ENCODE peak calls at places on chromosomes 2 and 18, in six cellular contexts. J is ELF-1; D is kidney epithelial cell; X is keratinocyte; Q is Daoy; I is CD4-positive, alpha-beta T cell. E is an unnamed sample.

GRCh38 chr2:160308915-160309314 is 108.8 kb upstream of the ITGB6 start:
- DNase-seq in J (no peak), D (peak), X (peak), Q (peak), I (no peak), E (peak)

GRCh38 chr2:229416116-229416694 is 145.1 kb upstream of the PID1 start:
- DNase-seq in J (no peak), D (peak), X (no peak), Q (peak), I (no peak), E (no peak)

GRCh38 chr18:79252904-79253633 is 142.7 kb upstream of the NFATC1 start:
- DNase-seq in J (no peak), D (no peak), X (no peak), Q (no peak), I (no peak), E (no peak)

GRCh38 chr2:54524236-54524991 is 68.3 kb downstream of the SPTBN1 start:
- DNase-seq in J (no peak), D (peak), X (peak), Q (peak), I (no peak), E (peak)

GRCh38 chr2:23480991-23481797 is 96.2 kb downstream of the KLHL29 start:
- DNase-seq in J (peak), D (peak), X (peak), Q (peak), I (no peak), E (peak)

GRCh38 chr2:33448216-33448899 is 28.1 kb upstream of the RASGRP3 start:
- DNase-seq in J (no peak), D (no peak), X (no peak), Q (no peak), I (no peak), E (no peak)

GRCh38 chr2:30293303-30293912 is 62.1 kb downstream of the LBH start:
- DNase-seq in J (no peak), D (peak), X (no peak), Q (peak), I (no peak), E (no peak)

GRCh38 chr2:108612514-108613183 is 78.4 kb downstream of the LIMS1 start:
- DNase-seq in J (no peak), D (no peak), X (no peak), Q (no peak), I (peak), E (no peak)

GRCh38 chr18:28177828-28178635 is 1.1 kb upstream of the CDH2 start:
- DNase-seq in J (peak), D (no peak), X (no peak), Q (peak), I (no peak), E (peak)

GRCh38 chr18:3449702-3450357 is at the start of gene TGIF1:
- DNase-seq in J (peak), D (no peak), X (no peak), Q (peak), I (peak), E (peak)

GRCh38 chr18:32349728-32350395 is 120.8 kb downstream of the GAREM1 start:
- DNase-seq in J (peak), D (peak), X (peak), Q (peak), I (no peak), E (no peak)

GRCh38 chr2:173754837-173755236 is 210.3 kb downstream of the SP3 start:
- DNase-seq in J (no peak), D (no peak), X (no peak), Q (no peak), I (no peak), E (no peak)

GRCh38 chr18:49728542-49728941 is 84.8 kb downstream of the ACAA2 start:
- DNase-seq in J (peak), D (no peak), X (no peak), Q (peak), I (no peak), E (peak)

GRCh38 chr2:141911485-141912066 is 219.2 kb downstream of the LRP1B start:
- DNase-seq in J (peak), D (no peak), X (no peak), Q (peak), I (no peak), E (peak)

GRCh38 chr2:130332271-130333073 is 10.2 kb upstream of the IMP4 start:
- DNase-seq in J (peak), D (peak), X (peak), Q (peak), I (peak), E (peak)

GRCh38 chr2:127625146-127625943 is 20.6 kb upstream of the GPR17 start:
- DNase-seq in J (no peak), D (no peak), X (no peak), Q (no peak), I (no peak), E (no peak)

GRCh38 chr2:152637251-152637650 is 80.0 kb downstream of the PRPF40A start:
- DNase-seq in J (no peak), D (no peak), X (no peak), Q (no peak), I (no peak), E (no peak)

GRCh38 chr2:9401059-9401547 is 22.2 kb downstream of the ITGB1BP1 start:
- DNase-seq in J (no peak), D (no peak), X (no peak), Q (no peak), I (no peak), E (no peak)

GRCh38 chr2:240670402-240670801 is 12.3 kb downstream of the AQP12B start:
- DNase-seq in J (no peak), D (no peak), X (no peak), Q (no peak), I (no peak), E (no peak)

GRCh38 chr2:237304763-237305514 is 109.0 kb downstream of the COL6A3 start:
- DNase-seq in J (no peak), D (no peak), X (peak), Q (peak), I (no peak), E (no peak)

GRCh38 chr2:144560254-144560653 is 40.3 kb upstream of the ZEB2 start:
- DNase-seq in J (no peak), D (no peak), X (no peak), Q (no peak), I (no peak), E (no peak)

GRCh38 chr18:41324020-41324791 is 630.8 kb upstream of the PIK3C3 start:
- DNase-seq in J (no peak), D (no peak), X (peak), Q (no peak), I (no peak), E (no peak)

GRCh38 chr2:174326880-174327558 is 7.7 kb upstream of the SP9 start:
- DNase-seq in J (peak), D (no peak), X (no peak), Q (no peak), I (no peak), E (peak)

GRCh38 chr2:106038598-106039375 is 155.3 kb downstream of the UXS1 start:
- DNase-seq in J (no peak), D (no peak), X (no peak), Q (no peak), I (no peak), E (no peak)

GRCh38 chr2:27735263-27735904 is 36.1 kb upstream of the MRPL33 start:
- DNase-seq in J (peak), D (no peak), X (no peak), Q (peak), I (peak), E (peak)

GRCh38 chr2:74778381-74779371 is 55.3 kb upstream of the HK2 start:
- DNase-seq in J (peak), D (peak), X (no peak), Q (peak), I (no peak), E (peak)

GRCh38 chr2:1563943-1564342 is 150.7 kb downstream of the TPO start:
- DNase-seq in J (no peak), D (no peak), X (no peak), Q (no peak), I (no peak), E (no peak)

GRCh38 chr2:55150834-55151233 is 81.3 kb downstream of the CLHC1 start:
- DNase-seq in J (no peak), D (no peak), X (no peak), Q (no peak), I (no peak), E (no peak)

GRCh38 chr2:55877101-55877500 is 46.5 kb downstream of the EFEMP1 start:
- DNase-seq in J (no peak), D (no peak), X (no peak), Q (no peak), I (no peak), E (no peak)

E was measured in GM23338.